ENCODE peak calls at places on chromosomes 12 and 14, in seven cellular contexts. B, M, N, W, S, U and V are unnamed samples.
A peak's percentile ranks its signal among the peaks of the same experiment; 100 is the strongest.

GRCh38 chr12:5371636-5372035 is 60.3 kb upstream of the NTF3 start:
- DNase-seq in B (no peak), M (no peak), N (no peak), W (no peak), S (no peak), U (no peak), V (no peak)

GRCh38 chr14:23321572-23322547 is 603 bp downstream of the PABPN1 start:
- DNase-seq in B (peak; percentile 70), M (peak; percentile 18), N (peak; percentile 52), W (peak; percentile 63), S (peak; percentile 54), U (no peak), V (peak; percentile 54)

GRCh38 chr12:1758887-1759286 is 61.5 kb upstream of the LRTM2 start:
- DNase-seq in B (no peak), M (no peak), N (no peak), W (no peak), S (peak; percentile 54), U (no peak), V (no peak)

GRCh38 chr12:69101505-69101904 is 137.9 kb upstream of the CPSF6 start:
- DNase-seq in B (peak; percentile 28), M (no peak), N (peak; percentile 25), W (no peak), S (no peak), U (no peak), V (peak; percentile 67)

GRCh38 chr12:104682790-104683279 is 226.1 kb downstream of the CHST11 start:
- DNase-seq in B (no peak), M (no peak), N (no peak), W (no peak), S (no peak), U (no peak), V (no peak)

GRCh38 chr14:22095845-22096510 is 422.4 kb upstream of the OR4E1 start:
- DNase-seq in B (no peak), M (no peak), N (no peak), W (no peak), S (no peak), U (no peak), V (no peak)

GRCh38 chr14:56812364-56813103 is 2.3 kb upstream of the OTX2 start:
- DNase-seq in B (no peak), M (no peak), N (no peak), W (peak; percentile 58), S (no peak), U (no peak), V (no peak)

GRCh38 chr12:20366776-20367409 is 1.4 kb upstream of the PDE3A start:
- DNase-seq in B (no peak), M (no peak), N (no peak), W (no peak), S (no peak), U (no peak), V (no peak)

GRCh38 chr12:5746020-5746419 is 199.0 kb downstream of the ANO2 start:
- DNase-seq in B (no peak), M (no peak), N (no peak), W (no peak), S (no peak), U (no peak), V (no peak)

GRCh38 chr14:23071975-23072539 is 14.7 kb upstream of the CDH24 start:
- DNase-seq in B (no peak), M (peak; percentile 59), N (no peak), W (no peak), S (no peak), U (no peak), V (no peak)

GRCh38 chr14:104580961-104581360 is 1.4 kb downstream of the C14orf180 start:
- DNase-seq in B (no peak), M (no peak), N (peak; percentile 27), W (no peak), S (peak; percentile 4), U (no peak), V (peak; percentile 61)

GRCh38 chr12:80655751-80656150 is 51.7 kb upstream of the MYF6 start:
- DNase-seq in B (no peak), M (no peak), N (no peak), W (no peak), S (peak; percentile 23), U (no peak), V (no peak)

GRCh38 chr12:37546901-37547475 is 769.6 kb upstream of the ALG10B start:
- DNase-seq in B (no peak), M (no peak), N (no peak), W (no peak), S (no peak), U (no peak), V (no peak)

GRCh38 chr14:105151838-105152793 is 16.5 kb downstream of the JAG2 start:
- DNase-seq in B (no peak), M (no peak), N (no peak), W (no peak), S (no peak), U (no peak), V (no peak)

GRCh38 chr12:65725376-65725775 is 98.9 kb upstream of the HMGA2 start:
- DNase-seq in B (no peak), M (no peak), N (no peak), W (no peak), S (peak; percentile 46), U (no peak), V (no peak)

GRCh38 chr14:52051251-52051650 is 17.6 kb downstream of the NID2 start:
- DNase-seq in B (no peak), M (no peak), N (no peak), W (no peak), S (no peak), U (no peak), V (no peak)

GRCh38 chr14:60197629-60198318 is 32.6 kb upstream of the DHRS7 start:
- DNase-seq in B (no peak), M (no peak), N (no peak), W (no peak), S (no peak), U (no peak), V (no peak)

GRCh38 chr12:103503546-103504480 is 8.0 kb upstream of the C12orf42 start:
- DNase-seq in B (peak; percentile 59), M (no peak), N (no peak), W (peak; percentile 76), S (no peak), U (no peak), V (peak; percentile 77)

GRCh38 chr12:112473056-112473455 is 54.3 kb downstream of the PTPN11 start:
- DNase-seq in B (no peak), M (no peak), N (no peak), W (no peak), S (no peak), U (no peak), V (no peak)

GRCh38 chr14:70036665-70037064 is 152.1 kb downstream of the SLC8A3 start:
- DNase-seq in B (no peak), M (no peak), N (no peak), W (no peak), S (no peak), U (no peak), V (no peak)

GRCh38 chr14:25833341-25834121 is 764.3 kb downstream of the NOVA1 start:
- DNase-seq in B (no peak), M (peak; percentile 4), N (peak; percentile 9), W (peak; percentile 48), S (no peak), U (no peak), V (peak; percentile 70)

GRCh38 chr12:83057436-83057835 is 370.7 kb downstream of the TMTC2 start:
- DNase-seq in B (no peak), M (no peak), N (no peak), W (no peak), S (no peak), U (no peak), V (no peak)

GRCh38 chr12:116432321-116432750 is 126.8 kb upstream of the MAP1LC3B2 start:
- DNase-seq in B (no peak), M (no peak), N (no peak), W (no peak), S (peak; percentile 50), U (no peak), V (no peak)

GRCh38 chr12:65355461-65355860 is 77.0 kb downstream of the MSRB3 start:
- DNase-seq in B (no peak), M (no peak), N (no peak), W (no peak), S (peak; percentile 47), U (no peak), V (no peak)

GRCh38 chr12:1607940-1608782 is 13.8 kb upstream of the FBXL14 start:
- DNase-seq in B (no peak), M (no peak), N (no peak), W (no peak), S (peak; percentile 42), U (no peak), V (no peak)

GRCh38 chr12:10540776-10541205 is 35.1 kb downstream of the EIF2S3B start:
- DNase-seq in B (no peak), M (no peak), N (no peak), W (no peak), S (no peak), U (no peak), V (no peak)

GRCh38 chr12:69329669-69330428 is 18.3 kb upstream of the LYZ start:
- DNase-seq in B (no peak), M (no peak), N (no peak), W (no peak), S (no peak), U (no peak), V (no peak)

DNA sequence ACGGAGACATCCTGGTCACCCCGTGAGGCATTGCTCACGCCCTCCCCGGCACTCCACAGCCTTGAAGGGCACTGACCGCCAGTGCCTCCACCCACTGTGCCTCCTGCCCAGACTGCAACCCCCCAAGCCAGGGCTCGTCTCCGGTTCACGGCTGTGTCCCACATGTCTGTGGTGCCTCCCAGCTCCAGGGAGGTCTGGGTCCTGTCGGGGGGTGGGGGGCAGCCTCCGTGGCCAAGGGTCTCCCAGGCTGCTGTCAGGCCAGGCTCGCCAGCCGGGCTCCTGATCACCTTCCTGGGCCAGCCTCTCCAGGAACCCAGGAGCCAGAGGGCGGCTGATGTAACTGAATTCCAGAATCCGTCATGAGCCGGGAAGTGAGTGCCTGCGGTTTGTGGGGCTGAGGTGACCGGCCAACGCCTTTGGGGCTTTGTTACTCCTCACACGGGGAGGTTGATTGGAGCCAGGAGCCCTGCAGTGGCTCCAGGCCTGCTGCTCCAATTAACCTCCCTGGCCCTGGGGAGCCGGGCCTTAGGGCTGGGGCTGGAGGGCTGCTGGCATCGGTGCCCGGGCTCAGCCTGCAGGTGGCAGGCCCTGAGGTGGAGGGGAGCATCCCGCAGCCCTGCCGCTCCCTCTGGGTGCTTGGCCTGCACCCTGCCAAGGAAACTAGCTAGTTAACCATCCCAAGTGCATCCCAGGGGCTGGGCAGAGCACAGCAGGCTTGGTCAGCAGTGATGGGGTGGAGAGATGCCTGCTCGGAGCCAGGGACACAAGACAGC is 36.4 kb upstream of the FBRSL1 start:
- DNase-seq in B (peak; percentile 12), M (no peak), N (no peak), W (no peak), S (peak; percentile 44), U (no peak), V (no peak)
- H3K27me3 ChIP-seq in B (no peaks in the 10 kb centered on the region), M (no peaks in the 10 kb centered on the region), N (peaks cover 9% of the 10 kb centered on the region), W (peaks cover 57% of the 10 kb centered on the region), S (peaks cover 26% of the 10 kb centered on the region), U (peaks cover 4% of the 10 kb centered on the region), V (no peaks in the 10 kb centered on the region)

GRCh38 chr12:15494329-15495046 is 172.2 kb downstream of the PTPRO start:
- DNase-seq in B (no peak), M (no peak), N (no peak), W (no peak), S (no peak), U (no peak), V (no peak)
- TF ChIP-seq POLR2A in B (no peak), M (no peak), N (no peak), W (no peak), S (no peak), U (no peak), V (no peak)

GRCh38 chr14:100677925-100678765 is 48.5 kb upstream of the DLK1 start:
- DNase-seq in B (no peak), M (no peak), N (no peak), W (no peak), S (peak; percentile 52), U (no peak), V (peak; percentile 86)
- H3K4me1 ChIP-seq in B (peaks cover 7% of the 10 kb centered on the region), M (peaks cover 5% of the 10 kb centered on the region), N (peaks cover 45% of the 10 kb centered on the region), W (peaks cover 14% of the 10 kb centered on the region), S (peaks cover 10% of the 10 kb centered on the region), U (peaks cover 32% of the 10 kb centered on the region), V (peaks cover 54% of the 10 kb centered on the region)

GRCh38 chr12:132259364-132259871 is 70.0 kb downstream of the GALNT9 start:
- DNase-seq in B (no peak), M (no peak), N (no peak), W (no peak), S (no peak), U (no peak), V (no peak)
- H3K27me3 ChIP-seq in B (no peaks in the 10 kb centered on the region), M (no peaks in the 10 kb centered on the region), N (peaks cover 6% of the 10 kb centered on the region), W (no peaks in the 10 kb centered on the region), S (no peaks in the 10 kb centered on the region), U (no peaks in the 10 kb centered on the region), V (no peaks in the 10 kb centered on the region)